ENCODE peak calls at places on chromosome 22, in nine cellular contexts. U is NCI-H1417; W is NCI-H446; N is Right ventricle myocardium superior; Z is AG09309; Y is amniotic epithelial cell; G is astrocyte of the spinal cord; L is GM03348; K is effector CD4-positive, alpha-beta T cell. A is an unnamed sample.

GRCh38 chr22:22442928-22443709 is 65.4 kb downstream of the ZNF280B start:
- DNase-seq in U (no peak), W (no peak), N (no peak), Z (no peak), Y (peak; percentile 7), G (no peak), L (no peak), K (no peak), A (no peak)

GRCh38 chr22:30270841-30271240 is 4.2 kb upstream of the OSM start:
- DNase-seq in U (no peak), W (no peak), N (peak; percentile 87), Z (no peak), Y (peak; percentile 79), G (peak; percentile 60), L (no peak), K (no peak), A (no peak)

GRCh38 chr22:38083931-38084631 is at the start of gene SLC16A8:
- DNase-seq in U (no peak), W (no peak), N (peak; percentile 34), Z (no peak), Y (no peak), G (no peak), L (no peak), K (no peak), A (no peak)

GRCh38 chr22:27666272-27666997 is 135.1 kb downstream of the MN1 start:
- DNase-seq in U (no peak), W (no peak), N (no peak), Z (no peak), Y (no peak), G (no peak), L (no peak), K (no peak), A (no peak)

GRCh38 chr22:49897015-49897684 is 21.1 kb downstream of the ALG12 start:
- DNase-seq in U (no peak), W (no peak), N (no peak), Z (no peak), Y (no peak), G (no peak), L (no peak), K (no peak), A (no peak)

GRCh38 chr22:47124946-47125345 is 362.5 kb downstream of the TBC1D22A start:
- DNase-seq in U (no peak), W (no peak), N (no peak), Z (no peak), Y (no peak), G (no peak), L (no peak), K (no peak), A (no peak)

GRCh38 chr22:37379085-37379484 is 48.2 kb downstream of the ELFN2 start:
- DNase-seq in U (no peak), W (no peak), N (no peak), Z (no peak), Y (no peak), G (no peak), L (no peak), K (no peak), A (no peak)

GRCh38 chr22:27470169-27470772 is 331.3 kb downstream of the MN1 start:
- DNase-seq in U (no peak), W (no peak), N (no peak), Z (no peak), Y (no peak), G (no peak), L (no peak), K (no peak), A (no peak)

GRCh38 chr22:29626497-29627195 is 23.2 kb downstream of the NF2 start:
- DNase-seq in U (no peak), W (no peak), N (no peak), Z (peak; percentile 82), Y (peak; percentile 86), G (peak; percentile 78), L (peak; percentile 82), K (no peak), A (no peak)

GRCh38 chr22:22887621-22888503 is at the start of gene IGLL5:
- DNase-seq in U (no peak), W (no peak), N (no peak), Z (no peak), Y (no peak), G (no peak), L (no peak), K (no peak), A (no peak)

GRCh38 chr22:38106814-38107578 is 3.5 kb downstream of the BAIAP2L2 start:
- DNase-seq in U (no peak), W (no peak), N (peak; percentile 34), Z (no peak), Y (no peak), G (no peak), L (no peak), K (no peak), A (no peak)